ENCODE peak calls at places on chromosomes 13 and 19, in ten cellular contexts. A, Z, H, X, N, E, U, G, R and L are unnamed samples.

GRCh38 chr19:19538077-19538764 is at the start of gene CILP2:
- DNase-seq in N (peak), U (peak), E (no peak), X (no peak), H (peak), G (no peak), A (peak), R (no peak), Z (no peak), L (no peak)

GRCh38 chr19:9431475-9431874 is 3.9 kb downstream of the ZNF266 start:
- DNase-seq in H (peak), X (no peak), U (peak), E (no peak), G (no peak), Z (no peak), R (peak), A (no peak), N (peak), L (no peak)

GRCh38 chr19:46604781-46605355 is 3.7 kb downstream of the CALM3 start:
- DNase-seq in U (no peak), E (no peak), Z (peak), H (no peak), X (no peak), G (no peak), A (no peak), R (no peak), N (no peak), L (no peak)

GRCh38 chr19:43700368-43701015 is 15.4 kb upstream of the IRGC start:
- DNase-seq in E (no peak), X (peak), Z (peak), G (peak), R (peak), U (no peak), H (peak), A (peak), N (no peak), L (no peak)

GRCh38 chr13:22961835-22962537 is 218.8 kb upstream of the SGCG start:
- DNase-seq in X (no peak), Z (no peak), A (no peak), N (no peak), R (no peak), G (no peak), E (no peak), U (no peak), H (no peak), L (no peak)

GRCh38 chr13:109856350-109856749 is 70.0 kb upstream of the IRS2 start:
- DNase-seq in H (no peak), A (no peak), X (no peak), R (no peak), N (no peak), Z (no peak), G (no peak), U (no peak), E (no peak), L (no peak)

GRCh38 chr13:33446821-33447481 is 161.4 kb upstream of the STARD13 start:
- DNase-seq in Z (no peak), U (peak), X (no peak), E (no peak), H (no peak), G (no peak), R (no peak), N (no peak), A (no peak), L (no peak)

GRCh38 chr13:110625771-110626321 is 10.5 kb downstream of the NAXD start:
- DNase-seq in G (no peak), U (no peak), H (no peak), N (no peak), X (no peak), A (no peak), E (no peak), Z (no peak), R (no peak), L (no peak)

GRCh38 chr19:5364674-5365073 is 24.1 kb upstream of the PTPRS start:
- DNase-seq in H (no peak), N (no peak), U (no peak), X (no peak), R (no peak), Z (no peak), G (no peak), A (no peak), E (no peak), L (no peak)

GRCh38 chr13:111883571-111884343 is 183.2 kb upstream of the SOX1 start:
- DNase-seq in Z (no peak), H (no peak), U (no peak), A (no peak), R (no peak), G (no peak), X (no peak), N (no peak), E (no peak), L (no peak)

GRCh38 chr13:59424661-59425060 is 739.1 kb downstream of the DIAPH3 start:
- DNase-seq in E (no peak), H (peak), R (peak), U (no peak), N (no peak), G (no peak), X (no peak), A (no peak), Z (no peak), L (no peak)

GRCh38 chr19:29971002-29971401 is 29.0 kb downstream of the URI1 start:
- DNase-seq in E (no peak), R (no peak), U (no peak), G (no peak), Z (no peak), X (no peak), N (no peak), A (no peak), H (no peak), L (no peak)

GRCh38 chr19:11457831-11458230 is 22.4 kb downstream of the PRKCSH start:
- DNase-seq in A (no peak), Z (no peak), X (no peak), U (no peak), E (no peak), H (no peak), G (no peak), N (no peak), R (no peak), L (no peak)

GRCh38 chr13:48476215-48476614 is 56.7 kb downstream of the RCBTB2 start:
- DNase-seq in H (no peak), X (no peak), A (no peak), U (no peak), N (no peak), E (no peak), R (no peak), Z (no peak), G (no peak), L (no peak)

GRCh38 chr19:15248648-15249559 is 16.7 kb upstream of the EPHX3 start:
- DNase-seq in Z (peak), H (peak), A (no peak), E (peak), G (peak), U (peak), R (peak), N (no peak), X (peak), L (no peak)

GRCh38 chr13:27043013-27043412 is 128.6 kb downstream of the USP12 start:
- DNase-seq in E (peak), X (peak), U (peak), H (peak), A (no peak), N (no peak), G (peak), R (peak), Z (peak), L (peak)

GRCh38 chr13:43167058-43167457 is 143.7 kb downstream of the DNAJC15 start:
- DNase-seq in Z (no peak), X (no peak), E (no peak), N (no peak), R (no peak), U (no peak), G (no peak), A (no peak), H (no peak), L (no peak)

GRCh38 chr19:410243-410781 is 1.4 kb upstream of the C2CD4C start:
- DNase-seq in Z (no peak), X (no peak), G (no peak), U (no peak), E (no peak), N (no peak), H (no peak), A (no peak), R (no peak), L (no peak)